ENCODE peak calls at places on chromosomes 7 and 10, in six cellular contexts. B is WERI-Rb-1, D is PC-9, L is A549, H is brain microvascular endothelial cell, V is choroid plexus epithelial cell. T is an unnamed sample.

GRCh38 chr10:5628798-5629788 is 37.3 kb downstream of the ASB13 start:
- DNase-seq in B (no peak), V (peak), H (no peak), L (no peak), D (no peak), T (no peak)

GRCh38 chr10:132904169-132904813 is 38.1 kb downstream of the CFAP46 start:
- DNase-seq in L (peak), B (peak), V (peak), D (peak), H (no peak), T (no peak)

GRCh38 chr10:111089293-111089692 is 12.5 kb downstream of the ADRA2A start:
- DNase-seq in B (no peak), D (no peak), L (no peak), H (no peak), V (no peak), T (no peak)

GRCh38 chr7:29306276-29307036 is 111.9 kb downstream of the CHN2 start:
- DNase-seq in H (no peak), D (no peak), B (no peak), V (no peak), L (no peak), T (no peak)

GRCh38 chr10:131668903-131669302 is 231.9 kb upstream of the PPP2R2D start:
- DNase-seq in B (no peak), L (no peak), V (no peak), H (no peak), D (no peak), T (no peak)

GRCh38 chr7:2173184-2173827 is 59.4 kb downstream of the MAD1L1 start:
- DNase-seq in L (no peak), B (no peak), V (peak), H (peak), D (no peak), T (no peak)

GRCh38 chr7:156147771-156148504 is 335.7 kb upstream of the SHH start:
- DNase-seq in B (no peak), H (no peak), D (no peak), L (no peak), V (no peak), T (no peak)

GRCh38 chr10:34964166-34964800 is 125.9 kb downstream of the CUL2 start:
- DNase-seq in D (no peak), L (no peak), H (no peak), B (no peak), V (no peak), T (no peak)

GRCh38 chr10:71971769-71972555 is 7.8 kb downstream of the CHST3 start:
- DNase-seq in V (no peak), L (no peak), B (no peak), H (no peak), D (no peak), T (no peak)

GRCh38 chr10:66931340-66931948 is 5.6 kb downstream of the LRRTM3 start:
- DNase-seq in L (peak), D (no peak), B (no peak), H (peak), V (peak), T (peak)

GRCh38 chr10:132836832-132837540 is 51.0 kb upstream of the NKX6-2 start:
- DNase-seq in D (peak), V (peak), B (peak), L (peak), H (no peak), T (no peak)

GRCh38 chr7:131459256-131459655 is 97.2 kb downstream of the PODXL start:
- DNase-seq in D (peak), B (no peak), L (no peak), H (no peak), V (peak), T (no peak)

GRCh38 chr7:140060788-140061606 is 1.8 kb downstream of the PARP12 start:
- DNase-seq in D (no peak), H (peak), V (peak), B (no peak), L (no peak), T (no peak)

GRCh38 chr7:44306608-44307007 is 18.8 kb downstream of the CAMK2B start:
- DNase-seq in D (no peak), L (no peak), V (no peak), B (peak), H (no peak), T (no peak)

GRCh38 chr10:22345301-22346086 is at the start of gene SPAG6:
- DNase-seq in L (no peak), H (no peak), V (no peak), D (no peak), B (peak), T (no peak)

GRCh38 chr10:118342638-118343020 is 505 bp upstream of the FAM204A start:
- DNase-seq in H (no peak), B (no peak), D (no peak), L (no peak), V (peak), T (no peak)

GRCh38 chr10:32061440-32061839 is 5.2 kb upstream of the KIF5B start:
- DNase-seq in H (no peak), B (no peak), V (no peak), L (no peak), D (no peak), T (no peak)

GRCh38 chr10:61662794-61663259 is at the start of gene CABCOCO1:
- DNase-seq in B (peak), V (peak), H (peak), D (peak), L (peak), T (no peak)

GRCh38 chr7:106717997-106718871 is 57.3 kb upstream of the CCDC71L start:
- DNase-seq in V (peak), D (peak), L (peak), B (no peak), H (peak), T (peak)

DNA sequence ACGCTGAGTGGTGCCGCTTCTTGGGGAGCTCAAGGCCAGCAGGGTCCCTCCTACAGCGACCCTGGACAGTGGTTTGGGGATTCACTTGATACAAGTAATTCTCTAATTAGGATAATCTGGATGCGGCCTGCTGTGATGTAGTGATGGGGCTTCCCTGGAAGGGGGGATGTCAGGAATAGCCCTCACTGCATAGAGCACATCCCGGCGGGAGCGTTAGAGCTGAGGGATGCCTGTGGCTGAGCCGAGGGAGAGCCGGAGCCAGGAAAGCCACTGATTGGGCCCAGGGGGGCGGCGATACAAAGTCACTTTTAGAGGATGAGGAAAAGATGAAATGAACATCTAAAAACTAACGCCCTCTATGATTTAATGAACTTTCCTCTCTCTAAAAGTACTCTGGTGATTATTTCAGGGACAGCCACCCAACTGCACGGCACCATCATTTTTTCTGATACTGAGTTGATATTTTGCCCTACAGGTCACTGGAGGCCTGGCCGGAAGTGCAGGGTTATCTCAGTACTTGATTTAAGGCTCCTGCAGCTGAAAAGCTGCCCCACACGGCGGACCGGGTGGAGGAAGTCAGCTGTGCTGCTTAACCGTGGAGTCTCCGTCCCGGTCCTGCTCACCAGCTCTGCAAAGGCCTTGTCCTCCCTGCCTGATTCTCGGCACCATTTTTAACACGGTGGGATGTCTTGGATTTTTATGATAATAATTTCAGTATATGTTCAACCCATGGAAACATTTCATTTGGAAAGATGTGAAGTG is 518.8 kb downstream of the DNAJB6 start:
- DNase-seq in H (no peak), D (no peak), L (no peak), V (no peak), B (no peak), T (no peak)
- H3K4me3 ChIP-seq in H (no peak), D (no peak), L (no peak), V (no peak), B (no peak), T (no peak)

GRCh38 chr10:43197834-43198681 is 59.8 kb downstream of the CSGALNACT2 start:
- DNase-seq in B (peak), V (peak), H (peak), L (peak), D (no peak), T (no peak)
- TF ChIP-seq CTCF in B (peak), V (peak), H (peak), L (no peak), D (peak), T (peak)

GRCh38 chr7:24463474-24463873 is 109.8 kb upstream of the PALS2 start:
- DNase-seq in D (no peak), B (no peak), V (no peak), H (no peak), L (no peak), T (no peak)

GRCh38 chr7:24464846-24465245 is 108.4 kb upstream of the PALS2 start:
- DNase-seq in H (no peak), B (no peak), V (no peak), L (no peak), D (no peak), T (no peak)

GRCh38 chr7:24462984-24463383 is 110.3 kb upstream of the PALS2 start:
- DNase-seq in B (no peak), V (no peak), D (no peak), L (no peak), H (no peak), T (no peak)

GRCh38 chr7:24466109-24466768 is 107.0 kb upstream of the PALS2 start:
- DNase-seq in V (no peak), L (no peak), H (no peak), D (no peak), B (no peak), T (no peak)

DNA sequence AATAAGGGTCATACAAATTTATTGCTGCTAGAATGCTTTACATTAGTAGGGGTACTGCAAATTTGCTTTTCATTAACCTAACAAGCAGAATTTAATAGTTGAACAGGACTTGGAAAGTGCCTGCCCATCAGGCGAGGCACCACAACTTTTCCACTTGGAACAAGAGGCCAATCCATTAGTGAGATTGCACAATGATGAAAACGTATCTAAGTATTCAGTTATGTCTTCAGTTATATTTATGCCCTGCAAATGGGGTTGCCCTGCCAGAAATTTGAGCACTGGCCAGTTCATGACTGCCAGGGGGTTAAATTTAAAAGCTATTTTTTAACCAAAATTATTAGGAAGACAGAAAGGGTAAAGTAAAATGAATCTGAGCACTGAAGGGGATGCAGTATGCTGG is 111.1 kb upstream of the PALS2 start:
- DNase-seq in D (no peak), L (no peak), B (no peak), H (no peak), V (no peak), T (no peak)
- H3K4me3 ChIP-seq in D (no peak), L (no peak), B (no peak), H (no peak), V (no peak), T (no peak)

GRCh38 chr10:28532509-28533314 is at the start of gene WAC:
- DNase-seq in B (peak), V (peak), L (peak), H (peak), D (peak), T (peak)
- TF ChIP-seq CTCF in B (no peak), V (peak), L (no peak), H (peak), D (no peak), T (no peak)

GRCh38 chr10:124732931-124733536 is 11.1 kb downstream of the FAM53B start:
- DNase-seq in H (peak), B (no peak), L (no peak), V (peak), D (no peak), T (no peak)
- H3K4me3 ChIP-seq in H (no peak), B (no peak), L (no peak), V (no peak), D (no peak), T (no peak)

GRCh38 chr7:38889872-38890432 is 19.0 kb downstream of the VPS41 start:
- DNase-seq in D (no peak), V (no peak), B (no peak), H (no peak), L (no peak), T (no peak)
- TF ChIP-seq CTCF in D (peak), V (no peak), B (no peak), H (no peak), L (no peak), T (no peak)

T was measured in AG04449.